ENCODE peak calls at places on chromosomes 7 and 10, in six cellular contexts. A, M, I, R, Y and Z are unnamed samples. For H3K27me3 and H3K4me1, the result is how much of the 10 kb centered on the place peaks cover.

GRCh38 chr7:1104514-1105179 is 16.7 kb downstream of the GPER1 start:
- DNase-seq in A (no peak), M (no peak), Y (no peak), I (no peak), R (no peak), Z (no peak)

GRCh38 chr7:41536116-41536515 is 166.8 kb downstream of the INHBA start:
- DNase-seq in Y (no peak), M (no peak), R (no peak), A (no peak), I (no peak), Z (no peak)

GRCh38 chr10:107727762-107728317 is 563.3 kb upstream of the SORCS1 start:
- DNase-seq in Y (peak), M (no peak), I (no peak), A (no peak), R (peak), Z (no peak)

GRCh38 chr7:11207565-11207964 is 233.9 kb downstream of the PHF14 start:
- DNase-seq in R (peak), Y (no peak), M (no peak), A (no peak), I (no peak), Z (no peak)

GRCh38 chr10:86144301-86144700 is 222.3 kb downstream of the GRID1 start:
- DNase-seq in Y (no peak), I (no peak), A (no peak), M (no peak), R (no peak), Z (no peak)

GRCh38 chr10:29377333-29377961 is 88.6 kb downstream of the LYZL1 start:
- DNase-seq in M (no peak), A (no peak), I (no peak), R (peak), Y (peak), Z (no peak)

GRCh38 chr7:132472463-132473120 is 103.7 kb downstream of the PLXNA4 start:
- DNase-seq in I (peak), A (no peak), M (no peak), Y (peak), R (peak), Z (peak)

GRCh38 chr10:76117949-76118348 is 686.5 kb downstream of the LRMDA start:
- DNase-seq in Y (peak), I (no peak), M (no peak), R (no peak), A (no peak), Z (no peak)

GRCh38 chr10:48224979-48225560 is 49.4 kb downstream of the FRMPD2 start:
- DNase-seq in I (no peak), Y (no peak), R (peak), M (no peak), A (no peak), Z (no peak)

GRCh38 chr7:155258233-155258575 is 39.5 kb upstream of the INSIG1 start:
- DNase-seq in R (peak), I (no peak), A (peak), M (no peak), Y (peak), Z (peak)
- H3K27me3 ChIP-seq in R (under half), I (under half), A (under half), M (under half), Y (under half), Z (under half)

GRCh38 chr7:17300012-17300411 is 1.6 kb downstream of the AHR start:
- DNase-seq in I (no peak), Y (peak), M (no peak), R (no peak), A (no peak), Z (no peak)
- H3K4me1 ChIP-seq in I (half or more), Y (under half), M (under half), R (under half), A (under half), Z (half or more)

GRCh38 chr10:133608855-133609254 is 17.7 kb downstream of the FRG2B start:
- DNase-seq in Y (peak), I (no peak), R (peak), A (no peak), M (no peak), Z (no peak)
- H3K27ac ChIP-seq in Y (no peak), I (no peak), R (no peak), A (no peak), M (no peak), Z (no peak)

GRCh38 chr10:100715445-100716385 is 29.7 kb upstream of the PAX2 start:
- DNase-seq in I (no peak), R (peak), Y (no peak), A (no peak), M (no peak), Z (no peak)
- H3K27me3 ChIP-seq in I (half or more), R (half or more), Y (half or more), A (under half), M (under half), Z (half or more)

DNA sequence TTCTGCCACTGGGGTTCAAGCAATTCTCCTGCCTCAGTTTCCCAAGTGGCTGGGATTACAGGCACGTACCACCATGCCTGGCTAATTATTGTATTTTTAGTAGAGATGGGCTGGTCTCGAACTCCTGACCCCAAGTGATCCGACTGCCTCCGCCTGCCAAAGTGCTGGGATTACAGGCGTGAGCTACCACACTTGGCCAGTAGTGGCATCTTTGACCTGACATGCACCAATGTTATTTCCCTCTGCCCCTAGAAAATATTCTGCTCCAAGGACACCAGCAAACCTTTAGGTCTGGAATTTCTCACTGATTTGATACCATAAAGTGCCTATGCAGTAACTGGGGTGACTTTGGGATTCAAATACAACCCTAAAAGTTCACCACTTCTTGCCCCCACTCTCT is 179.4 kb downstream of the ARID5B start:
- DNase-seq in A (no peak), I (no peak), Y (no peak), R (no peak), M (no peak), Z (no peak)
- H3K4me1 ChIP-seq in A (half or more), I (half or more), Y (half or more), R (under half), M (under half), Z (under half)

GRCh38 chr10:6778992-6779701 is 199.1 kb upstream of the PRKCQ start:
- DNase-seq in A (peak), I (no peak), Y (peak), R (peak), M (no peak), Z (no peak)

GRCh38 chr10:6782378-6782777 is 202.3 kb upstream of the PRKCQ start:
- DNase-seq in A (no peak), M (no peak), R (no peak), I (no peak), Y (no peak), Z (no peak)

GRCh38 chr10:6776170-6776569 is 196.1 kb upstream of the PRKCQ start:
- DNase-seq in A (no peak), R (no peak), M (no peak), I (no peak), Y (no peak), Z (no peak)

GRCh38 chr10:6781133-6781770 is 201.2 kb upstream of the PRKCQ start:
- DNase-seq in R (no peak), A (no peak), I (no peak), M (no peak), Y (no peak), Z (no peak)

DNA sequence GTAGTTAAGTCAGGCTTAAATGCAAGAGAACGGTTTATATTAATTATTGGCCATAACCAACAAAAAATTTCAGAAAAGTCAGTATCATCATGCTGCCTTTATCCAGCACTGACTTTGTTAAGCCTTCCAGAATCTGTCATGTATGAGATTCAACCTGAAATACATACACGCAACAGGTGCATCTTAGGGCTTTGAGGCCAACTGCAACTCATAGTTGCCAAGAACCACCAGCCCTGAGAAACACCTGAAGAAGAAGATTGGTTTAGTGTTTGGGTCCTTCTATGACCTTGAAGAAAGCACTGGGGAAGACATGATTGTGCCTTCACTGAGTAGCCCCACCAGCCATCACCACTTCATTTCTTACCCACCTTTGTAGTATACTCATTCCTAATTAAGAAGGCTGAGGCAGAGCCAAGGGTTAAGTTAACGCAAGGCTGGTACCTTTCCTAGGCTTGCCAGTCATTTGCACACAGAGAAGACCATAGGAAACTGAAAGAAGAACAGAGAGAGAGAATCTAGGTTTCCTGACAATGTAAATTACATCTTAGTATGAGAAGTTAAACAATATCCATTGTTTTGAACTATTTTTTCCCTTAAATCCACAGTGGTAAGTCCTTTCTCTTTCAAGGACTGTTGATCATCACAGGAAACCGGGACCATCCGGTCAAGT is 200.1 kb upstream of the PRKCQ start:
- DNase-seq in Y (no peak), M (no peak), A (no peak), I (no peak), R (no peak), Z (no peak)
- H3K27ac ChIP-seq in Y (peak), M (no peak), A (no peak), I (no peak), R (no peak), Z (no peak)